ENCODE peak calls at places on chromosomes 13 and 19, in four cellular contexts. S, E, R and M are unnamed samples.

GRCh38 chr19:21202865-21203494 is 61.1 kb downstream of the ZNF431 start:
- DNase-seq in E (peak; percentile 0), R (no peak), S (no peak), M (no peak)

GRCh38 chr19:45632468-45633196 is 6.6 kb downstream of the EML2 start:
- DNase-seq in S (peak; percentile 79), R (peak; percentile 30), E (peak; percentile 98), M (peak; percentile 82)

GRCh38 chr13:97344250-97345175 is 89.5 kb upstream of the RAP2A start:
- DNase-seq in R (peak; percentile 64), S (peak; percentile 62), E (no peak), M (peak; percentile 71)

GRCh38 chr13:99655351-99656091 is 154.2 kb downstream of the TM9SF2 start:
- DNase-seq in E (peak; percentile 87), R (no peak), S (no peak), M (no peak)

GRCh38 chr13:61286148-61286745 is 129.4 kb downstream of the PCDH20 start:
- DNase-seq in E (no peak), R (no peak), S (peak; percentile 27), M (no peak)

GRCh38 chr13:26482451-26483197 is 74.9 kb upstream of the WASF3 start:
- DNase-seq in R (peak; percentile 62), E (peak; percentile 71), S (peak; percentile 71), M (no peak)

GRCh38 chr13:106063591-106064308 is 471.7 kb downstream of the EFNB2 start:
- DNase-seq in R (no peak), E (no peak), S (no peak), M (no peak)

GRCh38 chr19:18282788-18283141 is 1.3 kb upstream of the JUND start:
- DNase-seq in S (no peak), E (no peak), R (peak; percentile 49), M (no peak)

GRCh38 chr19:14091086-14091884 is 734 bp upstream of the SAMD1 start:
- DNase-seq in S (no peak), E (peak; percentile 62), R (peak; percentile 51), M (no peak)

GRCh38 chr13:32426191-32426980 is 1.5 kb downstream of the N4BP2L1 start:
- DNase-seq in R (no peak), E (no peak), S (no peak), M (no peak)

GRCh38 chr19:7772752-7773291 is 9.8 kb downstream of the CLEC4M start:
- DNase-seq in R (no peak), E (no peak), S (no peak), M (no peak)

GRCh38 chr19:7773841-7774240 is 10.8 kb downstream of the CLEC4M start:
- DNase-seq in R (no peak), E (no peak), S (no peak), M (no peak)

GRCh38 chr19:7779631-7780486 is 16.8 kb downstream of the CLEC4M start:
- DNase-seq in R (no peak), S (no peak), E (no peak), M (no peak)

GRCh38 chr19:7778081-7778480 is 15.0 kb downstream of the CLEC4M start:
- DNase-seq in E (no peak), R (no peak), S (no peak), M (no peak)

GRCh38 chr19:7775761-7776160 is 12.7 kb downstream of the CLEC4M start:
- DNase-seq in E (no peak), R (no peak), S (no peak), M (no peak)
- TF ChIP-seq POLR2A in E (no peak), R (no peak), S (no peak), M (no peak)

DNA sequence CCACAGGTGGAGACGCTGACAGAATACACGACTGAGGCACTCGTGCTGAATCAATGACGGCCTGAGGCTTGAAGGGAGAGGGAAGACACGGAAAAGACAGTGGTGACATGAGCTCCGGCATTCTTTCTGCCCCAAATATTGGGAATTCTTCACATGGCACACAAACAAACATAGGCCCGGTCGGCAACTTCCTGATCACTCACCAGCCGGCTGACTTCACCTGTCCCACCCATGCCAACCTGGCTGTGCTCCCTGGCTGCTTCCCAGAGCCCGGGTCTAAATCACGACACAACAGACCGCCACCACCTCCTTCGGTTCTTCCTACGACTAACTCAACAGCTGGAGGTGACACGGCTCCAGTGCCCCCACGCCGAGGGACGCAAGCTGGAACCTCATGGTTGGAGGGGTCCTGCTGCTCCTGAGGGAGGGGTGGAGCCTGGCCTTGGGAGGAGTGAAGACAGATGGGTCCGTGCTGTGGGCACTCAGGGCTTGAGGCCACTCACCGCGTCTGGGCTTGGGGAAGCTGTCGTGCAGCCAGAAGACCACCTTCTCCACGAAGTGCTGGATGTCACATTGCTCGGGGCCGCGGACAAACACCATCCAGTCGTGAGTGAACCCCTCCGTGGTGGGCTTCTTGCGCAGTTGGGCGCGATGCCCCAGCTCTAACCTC is 9.6 kb downstream of the MLLT1 start:
- DNase-seq in S (no peak), E (no peak), R (no peak), M (no peak)
- H3K4me1 ChIP-seq in S (peaks cover 66% of the 10 kb centered on the region), E (peaks cover 7% of the 10 kb centered on the region), R (peaks cover 29% of the 10 kb centered on the region), M (peaks cover 41% of the 10 kb centered on the region)

DNA sequence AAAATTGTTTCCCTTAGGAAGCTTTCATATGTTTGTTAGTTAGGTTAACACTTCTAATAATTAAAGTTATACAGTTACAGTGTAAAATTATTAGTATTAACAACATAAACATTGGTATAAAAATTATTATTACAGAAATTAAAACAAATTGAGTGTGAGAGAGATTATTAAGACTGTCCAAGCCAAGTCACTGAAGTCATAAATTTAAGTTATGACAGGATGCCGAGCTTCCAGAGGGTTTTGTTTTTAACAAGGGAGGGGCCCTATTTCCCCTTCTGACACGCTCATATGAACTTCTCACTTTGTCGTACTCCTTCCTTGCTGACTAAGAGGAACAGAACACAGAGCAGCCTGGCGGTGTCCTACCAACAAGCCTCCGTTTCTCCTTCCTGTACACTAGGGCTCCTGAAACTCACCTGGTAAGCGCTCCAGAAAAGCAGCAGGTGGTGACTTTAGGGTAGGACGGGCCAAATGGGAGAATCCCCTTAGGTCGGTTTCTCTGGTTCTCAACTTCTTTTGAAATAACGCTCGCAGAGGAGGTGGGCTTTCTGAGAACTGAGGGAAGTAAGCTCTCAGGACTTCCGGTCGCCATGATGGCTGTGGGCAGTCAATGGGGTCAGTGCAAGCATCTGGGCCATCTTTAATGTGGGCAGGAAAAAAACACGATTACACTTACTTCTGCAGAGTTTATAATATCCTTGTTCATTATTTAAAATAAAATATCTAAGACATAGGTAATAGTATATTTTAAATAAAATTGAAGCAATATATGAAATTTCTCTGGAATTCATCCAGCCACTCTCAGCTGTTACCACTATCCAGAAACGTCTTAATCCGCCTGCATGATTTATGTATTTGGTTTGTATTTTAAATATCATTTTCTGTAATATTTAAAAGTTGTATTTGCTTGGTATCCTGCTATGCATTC is at the start of gene CARD8:
- DNase-seq in E (peak; percentile 88), S (peak; percentile 82), R (peak; percentile 85), M (peak; percentile 89)
- TF ChIP-seq POLR2A in E (peak; percentile 53), S (no peak), R (no peak), M (peak; percentile 52)

GRCh38 chr13:50451609-50452008 is 391.9 kb downstream of the DLEU7 start:
- DNase-seq in S (no peak), R (no peak), E (no peak), M (no peak)
- H3K4me1 ChIP-seq in S (no peaks in the 10 kb centered on the region), R (no peaks in the 10 kb centered on the region), E (no peaks in the 10 kb centered on the region), M (peaks cover 39% of the 10 kb centered on the region)

DNA sequence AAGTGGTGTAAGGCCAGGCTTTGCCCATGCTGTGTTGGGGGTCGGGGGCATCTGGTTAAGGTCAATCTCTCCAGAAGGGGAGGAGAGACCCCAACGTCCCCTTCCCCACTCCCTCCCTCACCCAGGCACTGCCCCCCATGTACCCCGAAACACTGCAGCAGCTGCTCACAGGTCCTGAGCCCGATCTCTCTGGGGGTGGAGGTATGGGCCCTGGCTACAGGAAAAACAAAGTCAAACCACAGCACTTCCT is 10.2 kb downstream of the CAPN12 start:
- DNase-seq in S (no peak), E (peak; percentile 73), R (peak; percentile 26), M (no peak)
- TF ChIP-seq POLR2A in S (no peak), E (no peak), R (no peak), M (no peak)

DNA sequence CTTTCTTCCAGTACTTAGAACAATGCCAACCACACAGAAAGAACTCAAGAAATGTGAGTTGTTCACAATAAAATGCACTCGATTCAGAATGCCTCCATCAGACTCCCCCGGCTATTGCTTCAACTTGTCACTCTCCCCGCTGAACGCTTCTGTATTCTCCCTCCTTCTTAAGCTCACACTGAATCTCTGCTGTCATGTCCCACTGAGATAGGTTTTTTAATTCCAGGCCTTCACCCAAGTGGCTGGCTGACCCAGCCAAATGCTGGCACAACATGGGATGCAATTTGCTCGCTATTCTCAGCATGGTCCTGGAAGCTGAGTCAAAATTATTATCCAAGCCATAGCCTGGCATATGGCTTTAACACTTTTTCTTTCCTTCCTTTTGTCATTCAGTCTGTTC is 76.8 kb upstream of the SERP2 start:
- DNase-seq in E (no peak), S (no peak), R (no peak), M (peak; percentile 35)
- H3K4me1 ChIP-seq in E (peaks cover 23% of the 10 kb centered on the region), S (peaks cover 14% of the 10 kb centered on the region), R (peaks cover 11% of the 10 kb centered on the region), M (peaks cover 25% of the 10 kb centered on the region)

DNA sequence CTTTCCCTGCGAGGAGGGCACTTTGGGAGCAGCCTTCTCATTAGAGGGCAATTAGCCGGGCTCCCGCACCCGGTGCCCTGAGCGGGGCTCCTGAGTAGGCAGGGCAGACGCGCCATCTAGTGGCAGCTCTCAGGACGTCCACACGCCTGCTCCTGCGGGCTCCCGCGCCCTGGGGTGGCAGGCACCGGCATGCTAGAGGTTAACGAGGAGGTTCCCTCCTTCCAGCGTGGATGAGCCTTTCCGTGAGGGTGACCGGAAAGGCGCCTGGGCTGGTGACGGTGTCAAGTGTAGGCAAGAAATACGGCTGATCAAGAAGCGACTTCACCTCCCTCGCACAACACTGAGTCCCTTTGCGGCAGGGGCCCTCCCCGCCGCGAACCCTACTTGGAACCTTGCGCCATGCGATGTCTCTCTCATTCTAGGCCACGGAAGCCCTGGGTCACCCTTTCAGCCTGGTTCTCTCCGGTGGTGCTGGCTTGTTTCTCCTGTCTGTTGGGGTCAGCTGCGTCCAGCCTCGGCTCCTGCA is 67.7 kb downstream of the ALOX5AP start:
- DNase-seq in S (peak; percentile 86), R (peak; percentile 83), E (peak; percentile 44), M (peak; percentile 93)
- TF ChIP-seq POLR2A in S (no peak), R (peak; percentile 35), E (no peak), M (no peak)

DNA sequence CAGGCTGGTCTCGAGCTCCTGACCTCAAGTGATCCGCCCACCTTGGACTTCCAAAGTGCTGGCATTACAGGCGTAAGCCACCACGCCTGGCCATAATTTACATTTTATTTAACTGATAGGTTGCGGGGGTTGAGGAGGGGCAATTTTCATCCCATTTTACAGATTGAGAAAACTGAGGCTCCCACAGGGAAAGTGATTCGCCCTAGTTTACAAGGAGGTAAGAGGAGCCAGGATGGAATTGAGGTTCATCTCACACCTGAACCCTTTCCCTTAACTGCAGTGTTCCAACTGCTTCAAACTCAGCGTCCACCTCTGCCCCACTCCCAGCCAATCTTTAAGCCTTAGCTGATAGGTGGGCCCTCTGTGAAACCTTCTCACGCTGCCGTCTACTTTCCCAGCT is 4.0 kb upstream of the NAPA start:
- DNase-seq in R (no peak), E (no peak), S (no peak), M (no peak)
- H3K4me1 ChIP-seq in R (no peaks in the 10 kb centered on the region), E (peaks cover 14% of the 10 kb centered on the region), S (peaks cover 8% of the 10 kb centered on the region), M (peaks cover 15% of the 10 kb centered on the region)

GRCh38 chr13:41457589-41458186 is 338 bp downstream of the RGCC start:
- DNase-seq in R (no peak), E (no peak), S (no peak), M (no peak)
- TF ChIP-seq POLR2A in R (no peak), E (no peak), S (no peak), M (no peak)

GRCh38 chr13:59086147-59086546 is 1077.6 kb downstream of the DIAPH3 start:
- DNase-seq in S (no peak), R (no peak), E (no peak), M (no peak)
- H3K4me1 ChIP-seq in S (no peaks in the 10 kb centered on the region), R (no peaks in the 10 kb centered on the region), E (no peaks in the 10 kb centered on the region), M (no peaks in the 10 kb centered on the region)